ENCODE peak calls at places on chromosomes 5 and 9, in ten cellular contexts. M, L, D, Y, N, C, S, E, U and F are unnamed samples.

GRCh38 chr5:151718653-151719052 is 31.9 kb upstream of the SPARC start:
- DNase-seq in M (no peak), L (no peak), D (no peak), Y (no peak), N (no peak), C (no peak), S (no peak), E (no peak), U (no peak), F (no peak)

GRCh38 chr9:127162567-127163365 is 40.3 kb upstream of the ANGPTL2 start:
- DNase-seq in M (no peak), L (peak), D (peak), Y (no peak), N (no peak), C (no peak), S (no peak), E (peak), U (no peak), F (no peak)

GRCh38 chr5:93257616-93258015 is 323.4 kb downstream of the NR2F1-AS1 start:
- DNase-seq in M (no peak), L (no peak), D (no peak), Y (no peak), N (no peak), C (no peak), S (no peak), E (no peak), U (no peak), F (no peak)

GRCh38 chr5:28014779-28015178 is 976.4 kb upstream of the CDH9 start:
- DNase-seq in M (no peak), L (no peak), D (no peak), Y (no peak), N (no peak), C (no peak), S (no peak), E (no peak), U (no peak), F (no peak)

GRCh38 chr5:78361226-78361993 is 993 bp downstream of the SCAMP1 start:
- DNase-seq in M (peak), L (peak), D (peak), Y (peak), N (no peak), C (no peak), S (peak), E (peak), U (peak), F (no peak)

GRCh38 chr9:122190597-122191381 is 31.1 kb downstream of the MORN5 start:
- DNase-seq in M (no peak), L (no peak), D (no peak), Y (peak), N (no peak), C (no peak), S (no peak), E (no peak), U (no peak), F (no peak)

GRCh38 chr5:53069626-53070025 is 39.9 kb downstream of the MOCS2 start:
- DNase-seq in M (no peak), L (no peak), D (no peak), Y (no peak), N (no peak), C (no peak), S (no peak), E (no peak), U (no peak), F (no peak)

GRCh38 chr9:93345630-93346239 is 105.8 kb upstream of the FAM120A start:
- DNase-seq in M (no peak), L (no peak), D (no peak), Y (no peak), N (no peak), C (no peak), S (no peak), E (no peak), U (no peak), F (no peak)

GRCh38 chr9:134957165-134957944 is 39.6 kb upstream of the FCN1 start:
- DNase-seq in M (no peak), L (no peak), D (no peak), Y (no peak), N (no peak), C (no peak), S (no peak), E (no peak), U (no peak), F (peak)

GRCh38 chr5:72363146-72363802 is 43.1 kb downstream of the PTCD2 start:
- DNase-seq in M (no peak), L (no peak), D (no peak), Y (peak), N (no peak), C (no peak), S (no peak), E (no peak), U (no peak), F (no peak)

GRCh38 chr5:17305964-17306725 is 88.7 kb downstream of the BASP1 start:
- DNase-seq in M (no peak), L (no peak), D (no peak), Y (peak), N (peak), C (no peak), S (no peak), E (peak), U (no peak), F (no peak)

DNA sequence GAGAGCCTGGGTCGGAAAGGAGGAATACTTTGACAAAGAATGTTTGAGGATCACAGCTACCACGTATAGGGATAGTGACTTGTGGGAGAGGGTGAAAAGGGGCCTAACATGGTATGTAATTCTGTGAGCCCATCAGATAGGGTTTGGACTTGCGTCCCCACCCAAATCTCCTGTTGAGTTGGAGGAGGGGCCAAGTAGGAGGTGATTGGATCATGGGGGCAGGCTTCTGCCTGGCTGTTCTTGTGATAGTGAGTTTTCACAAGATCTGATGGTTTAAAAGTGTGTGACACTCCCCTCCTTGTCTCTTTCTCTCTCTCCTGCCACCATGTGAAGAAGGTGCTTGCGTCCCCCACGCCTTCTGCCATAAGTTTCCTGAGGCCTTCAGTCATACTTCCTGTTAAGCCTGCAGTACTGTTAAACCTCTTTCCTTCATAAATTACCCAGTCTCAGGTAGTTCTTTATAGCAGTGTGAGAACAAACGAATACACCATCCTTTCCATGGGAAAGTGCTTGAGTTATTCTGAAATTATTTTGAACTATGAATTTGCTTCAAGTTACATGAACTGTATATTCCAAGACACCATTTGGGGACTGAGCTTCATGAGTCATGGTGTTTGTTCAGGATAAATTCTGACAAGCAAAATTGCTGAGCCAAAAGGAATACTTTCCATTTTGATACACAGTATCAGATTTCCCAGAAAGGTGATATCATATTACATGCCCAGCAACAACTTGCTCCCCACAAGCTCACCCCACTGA is 68.8 kb upstream of the SSBP2 start:
- DNase-seq in M (no peak), L (no peak), D (no peak), Y (peak), N (no peak), C (no peak), S (no peak), E (no peak), U (no peak), F (no peak)
- TF ChIP-seq CTCF in M (no peak), L (no peak), D (no peak), Y (no peak), N (no peak), C (no peak), S (no peak), E (no peak), U (no peak), F (no peak)

DNA sequence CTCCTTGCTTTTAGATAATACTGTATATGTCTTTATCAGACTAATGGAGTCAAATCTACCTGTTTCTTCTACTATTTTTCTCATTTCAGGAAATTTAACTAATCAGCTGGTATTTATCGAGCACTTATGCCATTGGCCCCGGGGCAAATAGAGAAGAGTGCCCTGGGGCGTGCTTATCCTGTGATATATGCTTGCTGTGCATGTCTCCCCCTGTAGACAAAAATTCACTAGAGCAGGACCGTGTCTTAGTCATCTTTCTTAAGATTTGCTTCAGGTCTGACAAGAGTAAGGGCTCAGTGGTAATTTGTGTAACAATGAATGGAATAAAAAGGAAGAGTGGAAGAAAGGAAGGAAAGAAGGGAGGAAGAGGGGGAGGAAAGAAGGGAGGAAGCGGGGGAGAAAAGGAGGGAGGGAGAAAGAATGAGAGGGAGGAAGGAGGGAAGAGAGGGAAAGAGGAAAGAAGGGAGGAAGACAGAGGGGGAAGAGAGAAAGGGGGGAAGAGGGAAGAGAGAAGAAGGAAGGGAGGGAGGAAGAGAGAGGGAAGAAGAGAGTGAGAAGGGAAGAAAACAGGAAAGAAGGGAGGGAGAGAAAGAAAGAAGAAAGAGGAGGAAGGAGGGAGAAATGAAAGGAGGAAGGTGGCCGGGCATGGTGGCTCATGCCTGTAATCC is 295.7 kb upstream of the PANK3 start:
- DNase-seq in M (no peak), L (no peak), D (no peak), Y (no peak), N (no peak), C (peak), S (no peak), E (no peak), U (peak), F (no peak)
- TF ChIP-seq CTCF in M (no peak), L (peak), D (no peak), Y (peak), N (peak), C (peak), S (peak), E (no peak), U (peak), F (peak)

GRCh38 chr9:37700900-37701299 is 50.1 kb downstream of the FRMPD1 start:
- DNase-seq in M (no peak), L (no peak), D (no peak), Y (no peak), N (no peak), C (no peak), S (no peak), E (no peak), U (no peak), F (no peak)
- TF ChIP-seq CTCF in M (no peak), L (no peak), D (no peak), Y (no peak), N (no peak), C (no peak), S (no peak), E (no peak), U (no peak), F (no peak)

DNA sequence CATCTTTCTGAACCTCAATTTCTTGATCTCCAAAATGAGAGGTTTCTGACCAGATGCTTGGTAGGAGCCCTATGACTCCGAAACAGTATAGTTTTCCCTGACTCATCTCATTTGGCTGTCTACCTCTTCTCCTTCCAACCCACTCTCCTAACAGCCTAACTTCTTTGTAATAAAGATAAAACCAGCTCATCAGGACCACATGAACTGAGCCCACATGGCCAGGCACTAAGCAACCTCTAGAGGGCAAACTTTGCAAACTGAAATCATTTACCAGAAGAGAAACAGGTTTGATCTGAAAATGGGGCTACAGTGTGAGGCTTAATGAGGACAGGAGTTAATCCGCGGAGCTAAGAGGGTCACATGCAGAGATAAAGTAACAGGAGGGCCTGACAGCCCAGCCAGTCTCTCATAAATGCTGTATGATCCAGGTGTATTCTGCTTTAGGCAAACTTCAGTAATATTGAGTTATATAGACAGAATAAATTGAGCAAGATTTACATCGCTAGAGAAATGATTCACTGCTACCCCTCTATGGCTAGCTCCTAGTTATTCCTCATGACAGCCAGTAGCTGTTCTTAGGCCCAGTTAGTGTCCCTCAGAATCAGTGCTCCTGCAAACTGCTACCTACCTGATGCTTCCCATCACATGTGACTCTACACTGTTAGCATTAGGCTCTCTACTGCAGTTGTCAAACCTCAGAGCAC is 64.6 kb downstream of the ABCA1 start:
- DNase-seq in M (peak), L (peak), D (peak), Y (peak), N (no peak), C (no peak), S (no peak), E (no peak), U (peak), F (no peak)
- TF ChIP-seq CTCF in M (peak), L (peak), D (peak), Y (peak), N (peak), C (peak), S (peak), E (peak), U (peak), F (peak)

GRCh38 chr5:154575869-154576806 is 98.1 kb upstream of the HAND1 start:
- DNase-seq in M (no peak), L (no peak), D (no peak), Y (no peak), N (no peak), C (no peak), S (no peak), E (no peak), U (no peak), F (no peak)
- TF ChIP-seq CTCF in M (no peak), L (no peak), D (no peak), Y (peak), N (no peak), C (peak), S (no peak), E (no peak), U (no peak), F (peak)

DNA sequence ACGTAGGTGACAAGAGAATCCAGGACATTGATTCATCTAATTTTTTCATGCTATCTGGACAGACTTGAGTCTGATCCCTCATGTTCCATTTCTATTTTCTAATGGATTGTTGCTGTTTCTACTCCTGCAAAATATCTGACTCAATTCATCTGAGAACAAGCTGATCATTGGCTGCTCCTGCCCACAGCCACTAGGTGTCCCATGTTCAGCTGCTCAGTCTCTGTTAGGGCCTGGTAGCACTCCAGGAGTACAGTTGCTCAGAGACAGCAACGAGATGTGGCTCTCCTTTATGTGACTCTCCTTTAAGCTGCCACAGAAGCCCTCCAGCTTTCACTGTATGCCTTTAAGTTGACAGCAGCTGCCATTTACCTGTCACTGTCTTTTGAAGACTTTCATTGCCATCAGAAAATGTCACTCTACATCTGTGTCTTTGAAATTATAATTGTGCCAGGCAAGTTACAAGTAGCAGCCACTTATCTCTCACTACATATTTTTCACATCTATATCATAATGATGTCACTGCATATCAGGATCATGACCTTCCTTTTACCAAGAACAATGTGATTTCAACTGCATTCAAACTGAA is 1944.2 kb upstream of the NUDT12 start:
- DNase-seq in M (no peak), L (no peak), D (no peak), Y (no peak), N (no peak), C (no peak), S (no peak), E (no peak), U (no peak), F (no peak)
- TF ChIP-seq CTCF in M (no peak), L (no peak), D (no peak), Y (peak), N (peak), C (peak), S (no peak), E (peak), U (peak), F (peak)

DNA sequence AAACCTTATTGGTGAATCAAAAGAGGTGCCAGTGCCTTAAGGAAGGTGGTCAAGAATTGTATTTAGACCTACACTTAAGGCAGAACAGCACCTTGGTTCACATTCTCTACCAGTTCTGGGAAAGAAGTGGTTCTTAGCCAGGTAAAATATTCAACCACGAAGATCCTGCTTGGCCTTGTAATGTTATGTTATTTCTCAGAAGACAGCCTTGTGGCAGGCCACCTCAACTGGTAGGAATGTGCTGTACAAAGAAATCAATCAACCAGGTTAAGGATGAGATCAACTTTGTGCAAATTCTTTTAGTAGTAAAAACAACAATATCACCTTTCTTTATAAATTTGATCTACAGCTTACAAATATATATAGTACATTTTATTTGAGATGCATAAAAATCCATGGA is 246.8 kb downstream of the ARRDC3 start:
- DNase-seq in M (no peak), L (no peak), D (no peak), Y (no peak), N (no peak), C (no peak), S (no peak), E (no peak), U (no peak), F (no peak)
- TF ChIP-seq CTCF in M (no peak), L (no peak), D (no peak), Y (no peak), N (no peak), C (no peak), S (no peak), E (no peak), U (no peak), F (no peak)